ENCODE peak calls at places on chromosomes 4 and X, in eight cellular contexts. V, N, B, U, Z, F, C and O are unnamed samples.

GRCh38 chr4:105462610-105463009 is 11.3 kb downstream of the PPA2 start:
- DNase-seq in V (no peak), N (no peak), B (no peak), U (no peak), Z (no peak), F (no peak), C (no peak), O (no peak)

GRCh38 chrX:10017866-10018265 is 50.7 kb downstream of the CLDN34 start:
- DNase-seq in V (no peak), N (no peak), B (peak; percentile 56), U (no peak), Z (no peak), F (no peak), C (no peak), O (no peak)

GRCh38 chr4:170122252-170122651 is 32.5 kb upstream of the AADAT start:
- DNase-seq in V (no peak), N (no peak), B (no peak), U (no peak), Z (no peak), F (no peak), C (no peak), O (no peak)

GRCh38 chr4:189988892-189989431 is 38.1 kb downstream of the FRG2 start:
- DNase-seq in V (no peak), N (no peak), B (no peak), U (no peak), Z (no peak), F (peak; percentile 29), C (no peak), O (no peak)

GRCh38 chr4:112650332-112650731 is 13.4 kb downstream of the LARP7 start:
- DNase-seq in V (no peak), N (no peak), B (no peak), U (no peak), Z (no peak), F (no peak), C (no peak), O (no peak)

GRCh38 chrX:122501652-122502051 is 682.4 kb upstream of the GRIA3 start:
- DNase-seq in V (no peak), N (no peak), B (no peak), U (no peak), Z (no peak), F (no peak), C (no peak), O (no peak)

GRCh38 chr4:174120446-174121142 is 162.9 kb downstream of the FBXO8 start:
- DNase-seq in V (peak; percentile 33), N (no peak), B (peak; percentile 72), U (no peak), Z (peak; percentile 17), F (peak; percentile 46), C (no peak), O (peak; percentile 5)

GRCh38 chr4:71287305-71287704 is 51.5 kb upstream of the SLC4A4 start:
- DNase-seq in V (no peak), N (no peak), B (no peak), U (no peak), Z (no peak), F (no peak), C (no peak), O (no peak)

GRCh38 chrX:86002076-86002896 is 45.1 kb downstream of the CHM start:
- DNase-seq in V (no peak), N (no peak), B (peak; percentile 70), U (peak; percentile 10), Z (no peak), F (peak; percentile 29), C (peak; percentile 14), O (no peak)

GRCh38 chr4:184248216-184248615 is 30.5 kb upstream of the ENPP6 start:
- DNase-seq in V (no peak), N (no peak), B (no peak), U (no peak), Z (no peak), F (no peak), C (no peak), O (no peak)

GRCh38 chr4:158053086-158053485 is 119.7 kb downstream of the GASK1B start:
- DNase-seq in V (no peak), N (no peak), B (no peak), U (no peak), Z (no peak), F (no peak), C (no peak), O (no peak)

GRCh38 chr4:1866095-1866755 is 5.0 kb upstream of the NSD2 start:
- DNase-seq in V (no peak), N (no peak), B (peak; percentile 7), U (no peak), Z (no peak), F (no peak), C (no peak), O (peak; percentile 25)

GRCh38 chr4:71614626-71615025 is 169.3 kb downstream of the GC start:
- DNase-seq in V (no peak), N (no peak), B (no peak), U (no peak), Z (no peak), F (no peak), C (no peak), O (no peak)

GRCh38 chr4:6873291-6873690 is 36.3 kb upstream of the TBC1D14 start:
- DNase-seq in V (no peak), N (no peak), B (no peak), U (no peak), Z (no peak), F (no peak), C (no peak), O (no peak)

GRCh38 chr4:87150498-87151261 is 69.7 kb downstream of the KLHL8 start:
- DNase-seq in V (peak; percentile 69), N (peak; percentile 5), B (peak; percentile 85), U (no peak), Z (peak; percentile 10), F (peak; percentile 59), C (peak; percentile 54), O (peak; percentile 50)

GRCh38 chr4:7135389-7135746 is 57.0 kb upstream of the SORCS2 start:
- DNase-seq in V (no peak), N (no peak), B (no peak), U (no peak), Z (no peak), F (no peak), C (no peak), O (no peak)

GRCh38 chr4:13544556-13545393 is 467 bp upstream of the NKX3-2 start:
- DNase-seq in V (no peak), N (no peak), B (peak; percentile 77), U (no peak), Z (no peak), F (peak; percentile 91), C (no peak), O (no peak)

GRCh38 chrX:71871367-71871766 is 39.3 kb upstream of the NHSL2 start:
- DNase-seq in V (no peak), N (no peak), B (no peak), U (no peak), Z (no peak), F (no peak), C (no peak), O (no peak)

GRCh38 chr4:36785965-36786364 is 458.6 kb upstream of the NWD2 start:
- DNase-seq in V (no peak), N (no peak), B (no peak), U (no peak), Z (no peak), F (no peak), C (no peak), O (no peak)

GRCh38 chr4:77172336-77172735 is 15.3 kb downstream of the CCNG2 start:
- DNase-seq in V (no peak), N (no peak), B (no peak), U (no peak), Z (no peak), F (no peak), C (no peak), O (no peak)

GRCh38 chrX:52277666-52278065 is 91.2 kb upstream of the XAGE2 start:
- DNase-seq in V (no peak), N (no peak), B (no peak), U (no peak), Z (no peak), F (no peak), C (no peak), O (no peak)

GRCh38 chr4:5638316-5638715 is 70.0 kb downstream of the EVC2 start:
- DNase-seq in V (no peak), N (no peak), B (no peak), U (no peak), Z (no peak), F (no peak), C (no peak), O (no peak)

GRCh38 chr4:111323496-111323895 is 700.6 kb upstream of the PITX2 start:
- DNase-seq in V (no peak), N (no peak), B (no peak), U (no peak), Z (no peak), F (no peak), C (no peak), O (no peak)

GRCh38 chr4:95106408-95106928 is 348.7 kb downstream of the BMPR1B start:
- DNase-seq in V (no peak), N (no peak), B (no peak), U (no peak), Z (no peak), F (no peak), C (no peak), O (no peak)

GRCh38 chr4:26279446-26279845 is 41.4 kb upstream of the RBPJ start:
- DNase-seq in V (no peak), N (no peak), B (no peak), U (no peak), Z (no peak), F (no peak), C (no peak), O (no peak)

GRCh38 chrX:115696039-115696438 is 135.1 kb downstream of the PLS3 start:
- DNase-seq in V (no peak), N (no peak), B (no peak), U (no peak), Z (no peak), F (no peak), C (no peak), O (no peak)

GRCh38 chr4:87543835-87544461 is 14.8 kb upstream of the SPARCL1 start:
- DNase-seq in V (no peak), N (no peak), B (peak; percentile 61), U (no peak), Z (no peak), F (peak; percentile 57), C (no peak), O (no peak)

GRCh38 chr4:114043116-114043515 is 63.7 kb upstream of the ARSJ start:
- DNase-seq in V (no peak), N (no peak), B (no peak), U (no peak), Z (no peak), F (no peak), C (no peak), O (no peak)

GRCh38 chr4:25029479-25030282 is 1.1 kb downstream of the LGI2 start:
- DNase-seq in V (no peak), N (no peak), B (no peak), U (no peak), Z (no peak), F (no peak), C (no peak), O (no peak)

GRCh38 chr4:41069268-41069667 is 145.1 kb downstream of the APBB2 start:
- DNase-seq in V (no peak), N (no peak), B (peak; percentile 18), U (no peak), Z (no peak), F (no peak), C (no peak), O (peak; percentile 4)

GRCh38 chrX:64642482-64642881 is 247.2 kb upstream of the MTMR8 start:
- DNase-seq in V (no peak), N (no peak), B (no peak), U (no peak), Z (no peak), F (no peak), C (no peak), O (no peak)

GRCh38 chr4:95551653-95552052 is 2.9 kb upstream of the UNC5C start:
- DNase-seq in V (no peak), N (no peak), B (no peak), U (no peak), Z (no peak), F (no peak), C (no peak), O (no peak)

GRCh38 chr4:125115476-125115875 is 199.3 kb upstream of the FAT4 start:
- DNase-seq in V (no peak), N (no peak), B (no peak), U (no peak), Z (no peak), F (no peak), C (no peak), O (no peak)